ENCODE peak calls at places on chromosomes 12 and 14, in eight cellular contexts. R is GM23338, X is endothelial cell, F is body of pancreas, E is nephron progenitor cell, G is foreskin keratinocyte, D is heart right ventricle, J is GM20000. Z is an unnamed sample.

GRCh38 chr14:74299061-74299545 is 3.6 kb downstream of the ABCD4 start:
- DNase-seq in R (no peak), X (peak; percentile 50), F (no peak), E (no peak), G (no peak), D (peak; percentile 64), J (no peak), Z (no peak)

GRCh38 chr14:75542585-75543091 is 20.4 kb downstream of the BATF start:
- DNase-seq in R (peak; percentile 18), X (no peak), F (peak; percentile 43), E (no peak), G (no peak), D (peak; percentile 52), J (peak; percentile 85), Z (peak; percentile 85)

GRCh38 chr12:53056901-53057300 is 7.0 kb downstream of the TNS2 start:
- DNase-seq in R (no peak), X (no peak), F (no peak), E (no peak), G (no peak), D (no peak), J (no peak), Z (no peak)

GRCh38 chr14:31270196-31270772 is 62.7 kb upstream of the HECTD1 start:
- DNase-seq in R (peak; percentile 65), X (no peak), F (peak; percentile 26), E (no peak), G (no peak), D (no peak), J (no peak), Z (no peak)

GRCh38 chr12:31323466-31324115 is 2.4 kb downstream of the SINHCAF start:
- DNase-seq in R (peak; percentile 56), X (no peak), F (no peak), E (no peak), G (peak; percentile 41), D (peak; percentile 34), J (peak; percentile 63), Z (no peak)

GRCh38 chr14:72745546-72745945 is 148.4 kb downstream of the DPF3 start:
- DNase-seq in R (no peak), X (no peak), F (no peak), E (no peak), G (peak; percentile 80), D (no peak), J (no peak), Z (no peak)

GRCh38 chr12:69671597-69671996 is 27.5 kb downstream of the BEST3 start:
- DNase-seq in R (no peak), X (no peak), F (no peak), E (no peak), G (no peak), D (no peak), J (no peak), Z (no peak)

GRCh38 chr12:632102-632696 is 31.0 kb downstream of the NINJ2 start:
- DNase-seq in R (peak; percentile 76), X (no peak), F (no peak), E (no peak), G (peak; percentile 85), D (peak; percentile 29), J (no peak), Z (peak; percentile 55)

GRCh38 chr12:13219320-13219719 is 22.8 kb downstream of the EMP1 start:
- DNase-seq in R (no peak), X (no peak), F (no peak), E (no peak), G (peak; percentile 11), D (no peak), J (no peak), Z (no peak)

GRCh38 chr12:44314007-44314500 is 478.2 kb downstream of the TMEM117 start:
- DNase-seq in R (no peak), X (no peak), F (no peak), E (no peak), G (no peak), D (no peak), J (no peak), Z (no peak)

GRCh38 chr12:120225852-120226640 is 25.1 kb upstream of the RPLP0 start:
- DNase-seq in R (peak; percentile 48), X (no peak), F (peak; percentile 42), E (no peak), G (peak; percentile 68), D (peak; percentile 44), J (peak; percentile 84), Z (no peak)

GRCh38 chr12:6691473-6691872 is 2.3 kb upstream of the ZNF384 start:
- DNase-seq in R (peak; percentile 6), X (no peak), F (no peak), E (no peak), G (no peak), D (no peak), J (no peak), Z (no peak)

GRCh38 chr12:65276923-65277322 is 1.6 kb upstream of the MSRB3 start:
- DNase-seq in R (no peak), X (no peak), F (no peak), E (no peak), G (no peak), D (no peak), J (no peak), Z (no peak)

GRCh38 chr14:20662968-20663731 is 21.2 kb upstream of the RNASE4 start:
- DNase-seq in R (peak; percentile 93), X (peak; percentile 68), F (peak; percentile 88), E (peak; percentile 67), G (peak; percentile 95), D (peak; percentile 35), J (peak; percentile 38), Z (peak; percentile 80)

GRCh38 chr12:1630081-1630826 is 1.2 kb downstream of the WNT5B start:
- DNase-seq in R (peak; percentile 61), X (peak; percentile 37), F (peak; percentile 60), E (peak; percentile 68), G (no peak), D (peak; percentile 47), J (no peak), Z (no peak)

GRCh38 chr12:89060133-89060532 is 292.2 kb downstream of the DUSP6 start:
- DNase-seq in R (no peak), X (no peak), F (no peak), E (no peak), G (no peak), D (no peak), J (no peak), Z (no peak)

DNA sequence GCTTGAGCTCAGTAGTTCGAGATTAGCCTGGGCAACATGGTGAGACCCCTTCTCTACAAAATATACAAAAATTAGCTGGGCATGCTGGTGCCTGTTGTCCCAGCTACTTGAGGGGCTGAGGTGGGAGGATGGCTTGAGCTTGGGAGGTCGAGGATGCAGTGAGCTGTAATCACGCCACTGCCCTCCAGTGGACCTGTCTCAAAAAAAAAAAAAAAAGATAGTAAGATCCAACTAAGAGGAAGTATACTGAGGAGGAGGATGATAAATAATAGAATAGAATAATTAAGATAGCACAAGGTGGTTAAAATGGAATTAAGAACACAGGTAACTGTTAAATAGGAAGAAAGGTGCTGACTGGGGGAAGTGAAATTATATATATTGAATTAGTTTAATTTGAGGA is 37.0 kb upstream of the BAZ1A start:
- DNase-seq in R (peak; percentile 45), X (no peak), F (no peak), E (no peak), G (no peak), D (no peak), J (no peak), Z (no peak)
- TF ChIP-seq CTCF in R (peak; percentile 53), X (no peak), F (no peak), E (no peak), G (no peak), D (no peak), J (no peak), Z (peak; percentile 12)

GRCh38 chr12:97312570-97313135 is 150.0 kb upstream of the RMST start:
- DNase-seq in R (peak; percentile 79), X (no peak), F (no peak), E (no peak), G (no peak), D (no peak), J (no peak), Z (no peak)
- TF ChIP-seq CTCF in R (peak; percentile 27), X (peak; percentile 45), F (no peak), E (peak; percentile 8), G (no peak), D (no peak), J (no peak), Z (no peak)

DNA sequence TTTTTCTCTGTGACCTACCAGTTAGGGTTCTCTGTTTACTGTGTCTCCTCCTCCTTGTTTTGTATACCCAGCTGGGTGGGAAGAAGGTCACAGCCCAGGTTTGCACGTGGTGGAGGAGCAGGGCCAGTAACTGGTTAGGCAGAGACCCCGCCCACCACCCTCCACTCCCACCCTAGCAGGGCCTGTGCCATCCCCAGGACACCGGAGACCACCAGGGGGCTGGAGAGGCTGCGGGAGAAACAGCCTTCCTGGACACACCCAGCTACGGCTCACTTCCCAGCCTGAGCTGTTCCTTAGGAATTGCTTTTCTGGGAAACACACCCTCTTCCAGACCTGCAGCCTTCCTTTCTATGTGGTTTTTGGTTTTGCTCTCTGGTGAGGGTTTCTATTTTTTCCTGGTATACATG is 21.1 kb downstream of the BDKRB2 start:
- DNase-seq in R (peak; percentile 56), X (peak; percentile 33), F (peak; percentile 17), E (peak; percentile 73), G (peak; percentile 89), D (peak; percentile 36), J (no peak), Z (no peak)
- TF ChIP-seq CTCF in R (peak; percentile 49), X (no peak), F (no peak), E (peak; percentile 38), G (peak; percentile 66), D (peak; percentile 38), J (no peak), Z (no peak)

GRCh38 chr14:54424479-54424901 is 16.7 kb downstream of the CNIH1 start:
- DNase-seq in R (no peak), X (no peak), F (no peak), E (no peak), G (no peak), D (no peak), J (no peak), Z (no peak)

GRCh38 chr14:54423991-54424390 is 17.2 kb downstream of the CNIH1 start:
- DNase-seq in R (no peak), X (no peak), F (no peak), E (no peak), G (no peak), D (no peak), J (no peak), Z (no peak)

GRCh38 chr14:54425537-54426274 is 15.5 kb downstream of the CNIH1 start:
- DNase-seq in R (no peak), X (no peak), F (no peak), E (no peak), G (no peak), D (no peak), J (no peak), Z (no peak)

GRCh38 chr14:54425068-54425467 is 16.1 kb downstream of the CNIH1 start:
- DNase-seq in R (no peak), X (no peak), F (no peak), E (no peak), G (no peak), D (no peak), J (no peak), Z (no peak)

DNA sequence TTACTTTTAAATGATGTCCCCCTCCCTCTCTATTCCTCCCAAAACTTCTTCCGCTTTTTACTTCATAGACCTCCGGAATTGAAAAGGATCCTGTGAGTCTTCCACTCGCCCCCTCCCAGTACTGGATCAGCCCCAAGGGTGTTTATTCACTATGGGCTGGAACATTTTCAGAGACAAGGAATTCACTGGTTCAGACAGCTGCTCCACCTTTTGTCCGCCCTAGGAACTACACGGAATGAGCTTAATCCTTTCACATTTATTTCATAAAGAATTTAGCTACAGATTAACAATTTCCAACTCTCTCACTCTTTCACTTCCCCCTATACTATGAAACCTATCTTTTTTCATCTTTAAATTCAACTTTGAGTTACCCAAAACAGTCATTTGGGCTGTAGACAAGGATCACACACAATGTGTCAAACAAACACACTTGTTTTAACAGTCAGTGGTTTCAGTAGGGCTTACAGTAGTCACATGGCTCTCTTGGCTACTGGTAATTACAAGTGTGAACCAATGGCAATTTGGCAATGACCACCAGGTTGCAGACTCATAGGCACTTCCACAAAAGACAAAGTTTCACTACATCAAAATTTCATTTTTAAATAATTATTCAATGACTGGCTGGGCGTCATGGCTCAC is 20.6 kb downstream of the CNIH1 start:
- DNase-seq in R (peak; percentile 81), X (peak; percentile 55), F (peak; percentile 42), E (peak; percentile 37), G (peak; percentile 39), D (peak; percentile 32), J (no peak), Z (no peak)
- TF ChIP-seq CTCF in R (peak; percentile 69), X (peak; percentile 79), F (peak; percentile 34), E (peak; percentile 50), G (peak; percentile 70), D (peak; percentile 71), J (peak; percentile 10), Z (peak; percentile 66)

Z was measured in CD14-positive monocyte.